ENCODE peak calls at places on chromosomes 5 and 9, in four cellular contexts. A, T, K and G are unnamed samples.

GRCh38 chr5:17070646-17071045 is 134.6 kb upstream of the MYO10 start:
- DNase-seq in T (no peak), A (no peak), K (no peak), G (no peak)

GRCh38 chr5:9196403-9197224 is 349.3 kb downstream of the SEMA5A start:
- DNase-seq in T (no peak), A (peak), K (no peak), G (peak)

GRCh38 chr5:151094861-151095260 is 14.0 kb upstream of the TNIP1 start:
- DNase-seq in K (no peak), A (no peak), T (no peak), G (peak)

GRCh38 chr5:27830551-27830950 is 792.2 kb upstream of the CDH9 start:
- DNase-seq in A (no peak), T (no peak), K (no peak), G (peak)

GRCh38 chr5:82470185-82470584 is 192.0 kb upstream of the RPS23 start:
- DNase-seq in K (no peak), T (no peak), A (no peak), G (no peak)

GRCh38 chr5:133433133-133433532 is 179.2 kb downstream of the FSTL4 start:
- DNase-seq in K (no peak), A (no peak), T (no peak), G (no peak)

GRCh38 chr9:90979138-90979551 is 177.5 kb downstream of the SYK start:
- DNase-seq in A (no peak), K (no peak), T (no peak), G (no peak)

GRCh38 chr5:109805882-109806281 is 116.2 kb downstream of the MAN2A1 start:
- DNase-seq in K (no peak), A (peak), T (no peak), G (no peak)

GRCh38 chr5:156402387-156402921 is 75.5 kb downstream of the SGCD start:
- DNase-seq in K (peak), T (peak), A (peak), G (peak)

GRCh38 chr5:23072179-23072578 is 219.0 kb upstream of the CDH12 start:
- DNase-seq in A (no peak), T (no peak), K (no peak), G (no peak)

GRCh38 chr5:71887680-71888079 is 168.6 kb downstream of the CARTPT start:
- DNase-seq in K (no peak), A (no peak), T (no peak), G (peak)

GRCh38 chr9:107290619-107291018 is 7.5 kb downstream of the RAD23B start:
- DNase-seq in T (no peak), A (no peak), K (no peak), G (no peak)

GRCh38 chr5:108168915-108169314 is 213.0 kb downstream of the FBXL17 start:
- DNase-seq in T (no peak), A (no peak), K (no peak), G (no peak)

GRCh38 chr9:121353246-121353975 is 16.6 kb downstream of the STOM start:
- DNase-seq in A (no peak), T (no peak), K (no peak), G (no peak)

GRCh38 chr5:6905883-6906282 is 192.7 kb downstream of the TENT4A start:
- DNase-seq in T (no peak), A (no peak), K (no peak), G (no peak)

GRCh38 chr9:107438211-107439030 is 51.1 kb downstream of the KLF4 start:
- DNase-seq in K (peak), T (peak), A (no peak), G (peak)

GRCh38 chr9:100567856-100568255 is 10.0 kb upstream of the CAVIN4 start:
- DNase-seq in A (no peak), K (no peak), T (no peak), G (no peak)

GRCh38 chr5:139226131-139226530 is 28.0 kb upstream of the SIL1 start:
- DNase-seq in A (no peak), T (no peak), K (no peak), G (no peak)

GRCh38 chr5:53922508-53923498 is 362.4 kb downstream of the NDUFS4 start:
- DNase-seq in T (no peak), K (no peak), A (no peak), G (peak)

GRCh38 chr5:377326-377981 is 55.9 kb downstream of the AHRR start:
- DNase-seq in T (peak), A (no peak), K (no peak), G (no peak)

GRCh38 chr9:5897851-5898250 is 7.2 kb downstream of the MLANA start:
- DNase-seq in T (no peak), A (no peak), K (no peak), G (no peak)

GRCh38 chr9:123322771-123323481 is 33.1 kb upstream of the CRB2 start:
- DNase-seq in K (no peak), A (no peak), T (no peak), G (no peak)

GRCh38 chr5:134568761-134569725 is 43.6 kb downstream of the JADE2 start:
- DNase-seq in K (no peak), T (no peak), A (no peak), G (no peak)

GRCh38 chr5:124172389-124173003 is 573.9 kb downstream of the ZNF608 start:
- DNase-seq in K (no peak), T (no peak), A (no peak), G (no peak)

GRCh38 chr5:165863267-165863666 is 2357.8 kb downstream of the MAT2B start:
- DNase-seq in A (no peak), K (no peak), T (no peak), G (no peak)

GRCh38 chr5:3394046-3394597 is 201.5 kb upstream of the IRX1 start:
- DNase-seq in A (no peak), T (no peak), K (no peak), G (no peak)

GRCh38 chr5:157388148-157388547 is 71.9 kb upstream of the NIPAL4 start:
- DNase-seq in T (no peak), K (no peak), A (no peak), G (peak)

GRCh38 chr5:54895816-54896341 is 89.5 kb downstream of the ESM1 start:
- DNase-seq in T (no peak), K (no peak), A (peak), G (peak)

GRCh38 chr9:114452219-114453169 is 52.8 kb downstream of the WHRN start:
- DNase-seq in K (no peak), T (peak), A (no peak), G (no peak)

GRCh38 chr5:159441441-159441840 is 111.2 kb upstream of the IL12B start:
- DNase-seq in T (peak), K (peak), A (no peak), G (no peak)

GRCh38 chr5:134603059-134603458 is 29.6 kb downstream of the SAR1B start:
- DNase-seq in T (no peak), A (no peak), K (no peak), G (peak)

GRCh38 chr5:121273818-121274433 is 577.8 kb upstream of the FTMT start:
- DNase-seq in T (no peak), K (no peak), A (no peak), G (peak)

GRCh38 chr5:95822408-95823240 is at the start of gene GLRX:
- DNase-seq in T (peak), K (peak), A (peak), G (peak)

GRCh38 chr9:90180374-90180773 is 462.2 kb downstream of the DIRAS2 start:
- DNase-seq in T (no peak), K (no peak), A (no peak), G (no peak)

GRCh38 chr9:34518110-34518616 is 4.6 kb downstream of the ENHO start:
- DNase-seq in T (no peak), A (no peak), K (no peak), G (no peak)

DNA sequence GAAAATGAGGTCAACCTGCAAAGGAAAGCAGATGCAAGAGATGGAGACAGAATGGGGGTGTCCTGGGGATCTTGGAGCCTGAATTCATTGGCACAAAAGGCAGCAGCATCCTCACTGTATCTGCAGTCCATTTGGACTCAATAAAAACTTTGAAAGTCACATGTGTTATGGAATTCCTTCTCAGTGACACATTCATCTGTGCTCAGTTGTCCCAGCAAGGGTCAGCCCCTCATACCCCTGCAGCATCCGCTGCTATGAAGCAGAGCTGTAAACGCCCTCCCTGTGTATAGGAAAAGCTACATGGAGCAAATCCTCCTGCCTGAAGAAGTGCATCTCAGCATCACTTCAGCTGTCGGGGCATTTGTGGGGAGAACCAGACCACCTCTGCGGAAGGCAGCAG is 14.5 kb upstream of the RARS1 start:
- DNase-seq in T (no peak), K (no peak), A (no peak), G (peak)
- H4K91ac ChIP-seq in T (no peak), K (no peak), A (no peak), G (peak)

GRCh38 chr9:98229090-98229395 is 26.4 kb downstream of the TBC1D2 start:
- DNase-seq in K (no peak), A (no peak), T (no peak), G (no peak)
- H4K91ac ChIP-seq in K (no peak), A (no peak), T (no peak), G (no peak)

DNA sequence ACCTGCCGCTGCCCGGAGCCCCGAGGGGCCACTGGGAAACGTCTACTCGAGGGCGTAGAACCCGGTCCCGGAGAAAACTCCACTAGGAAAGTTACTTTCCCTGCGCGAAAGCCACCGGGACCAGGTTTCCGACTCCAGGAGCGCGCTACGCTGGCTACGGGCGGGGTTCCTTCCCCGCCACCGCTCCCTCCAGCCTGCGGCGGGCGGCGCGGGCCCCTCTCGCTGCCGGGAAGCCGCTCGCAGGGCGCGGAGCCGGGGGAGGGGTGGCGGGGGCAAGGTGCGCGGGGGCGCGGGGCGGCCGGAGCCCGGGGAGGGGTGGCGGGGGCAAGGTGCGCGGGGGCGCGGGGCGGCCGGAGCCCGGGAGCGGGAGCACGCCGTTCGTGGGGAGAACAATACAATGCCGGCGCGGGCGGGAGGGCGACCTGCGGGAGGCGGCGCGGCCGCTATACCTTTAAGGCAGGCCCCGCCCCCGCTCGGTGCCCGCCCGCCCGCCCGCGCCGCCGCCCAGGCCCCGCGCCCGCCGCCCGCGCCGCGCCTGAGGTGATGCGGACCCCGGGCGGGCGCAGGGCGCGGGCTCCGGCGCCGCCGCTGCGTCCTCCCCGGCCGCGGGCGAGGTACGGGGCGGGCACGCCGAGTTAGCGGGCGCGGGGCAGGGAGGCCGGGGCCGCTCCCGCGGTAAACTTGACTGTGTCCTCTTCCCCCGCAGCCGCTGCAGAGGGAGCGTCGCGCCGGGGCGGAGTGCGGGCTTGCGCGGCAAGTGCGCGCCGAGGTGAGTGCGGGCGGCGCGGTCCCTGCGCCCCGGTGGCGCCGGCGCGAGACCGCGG is 278.2 kb downstream of the AOPEP start:
- DNase-seq in A (no peak), T (no peak), K (no peak), G (peak)
- H4K91ac ChIP-seq in A (no peak), T (no peak), K (no peak), G (peak)

GRCh38 chr5:169647566-169647965 is 10.5 kb downstream of the DOCK2 start:
- DNase-seq in K (no peak), A (no peak), T (no peak), G (peak)

GRCh38 chr5:169650701-169651331 is 13.7 kb downstream of the DOCK2 start:
- DNase-seq in A (no peak), T (no peak), K (no peak), G (peak)

GRCh38 chr5:169646856-169647255 is 9.8 kb downstream of the DOCK2 start:
- DNase-seq in T (no peak), K (no peak), A (no peak), G (no peak)

GRCh38 chr5:169649486-169649885 is 12.4 kb downstream of the DOCK2 start:
- DNase-seq in A (no peak), K (no peak), T (no peak), G (peak)

DNA sequence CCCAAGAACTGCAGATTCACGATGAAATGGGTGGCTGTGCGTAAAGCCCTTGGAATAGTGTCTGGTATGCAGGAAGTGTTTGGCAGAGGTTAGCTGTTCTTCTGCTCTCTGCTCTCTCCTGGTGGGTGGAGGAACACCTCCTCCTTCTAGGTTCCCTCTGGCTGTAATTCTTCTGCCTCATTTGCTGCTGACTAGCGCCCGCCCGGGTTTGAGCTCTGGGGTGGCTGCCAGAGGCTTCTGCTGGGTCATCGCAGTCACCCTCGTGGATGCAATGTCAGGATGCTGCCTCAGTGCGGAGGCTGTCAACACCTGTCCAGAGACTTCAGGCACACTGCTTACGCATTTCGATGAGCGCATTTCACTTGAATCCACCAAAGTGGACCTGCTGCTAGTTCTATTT is 11.7 kb downstream of the DOCK2 start:
- DNase-seq in K (no peak), A (no peak), T (peak), G (no peak)
- H4K91ac ChIP-seq in K (no peak), A (no peak), T (no peak), G (peak)

GRCh38 chr9:4221936-4222335 is 77.9 kb downstream of the GLIS3 start:
- DNase-seq in T (no peak), K (no peak), A (no peak), G (no peak)

GRCh38 chr9:4224181-4224580 is 75.7 kb downstream of the GLIS3 start:
- DNase-seq in K (no peak), T (no peak), A (no peak), G (no peak)

GRCh38 chr9:4223434-4223833 is 76.4 kb downstream of the GLIS3 start:
- DNase-seq in K (no peak), T (no peak), A (no peak), G (no peak)

GRCh38 chr9:4222357-4222756 is 77.5 kb downstream of the GLIS3 start:
- DNase-seq in A (no peak), T (no peak), K (no peak), G (peak)

GRCh38 chr9:4220361-4220760 is 79.5 kb downstream of the GLIS3 start:
- DNase-seq in A (no peak), K (no peak), T (no peak), G (no peak)
- H4K91ac ChIP-seq in A (no peak), K (no peak), T (no peak), G (no peak)

GRCh38 chr5:31366941-31367340 is 165.0 kb downstream of the DROSHA start:
- DNase-seq in A (no peak), K (no peak), T (no peak), G (no peak)
- H4K91ac ChIP-seq in A (no peak), K (no peak), T (no peak), G (no peak)

DNA sequence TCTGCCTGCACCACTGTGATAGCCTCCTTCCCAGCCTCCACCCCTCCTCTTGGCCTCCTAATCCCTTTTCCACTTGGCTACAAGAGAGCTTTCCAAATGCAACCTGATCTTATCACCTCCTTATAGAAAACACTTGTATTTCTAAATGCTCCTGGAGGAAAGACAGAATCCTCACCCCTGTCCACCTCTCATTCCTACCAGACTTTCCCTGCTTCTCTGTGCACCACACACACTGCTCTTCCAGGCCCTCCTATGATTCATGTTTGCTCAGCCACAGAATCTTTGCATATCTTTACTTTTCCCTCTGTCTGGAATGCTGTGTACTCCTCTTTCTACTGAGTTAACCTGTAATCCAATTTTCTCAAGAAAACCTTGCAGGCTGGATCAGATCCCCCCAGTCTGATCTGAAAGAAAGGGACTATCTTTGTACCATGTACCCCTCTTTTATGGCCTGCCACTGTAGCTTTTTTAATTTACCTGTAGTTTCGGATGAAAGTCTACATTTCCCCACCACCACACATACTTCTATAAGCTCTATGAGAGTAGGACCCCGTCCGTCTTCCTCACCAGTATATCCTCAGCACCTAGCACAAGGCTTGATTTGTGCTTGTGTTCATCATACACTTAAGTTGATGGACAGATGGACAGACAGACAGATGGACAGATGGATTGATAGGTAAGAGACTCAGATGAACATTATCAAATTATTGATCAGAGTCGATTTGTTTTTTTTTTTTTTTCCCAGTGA is 95.3 kb downstream of the GALNT10 start:
- DNase-seq in T (no peak), K (no peak), A (no peak), G (peak)
- H4K91ac ChIP-seq in T (no peak), K (no peak), A (no peak), G (no peak)

GRCh38 chr5:100726116-100726515 is 177.0 kb downstream of the ST8SIA4 start:
- DNase-seq in K (no peak), T (no peak), A (no peak), G (no peak)

GRCh38 chr5:100723229-100723628 is 179.9 kb downstream of the ST8SIA4 start:
- DNase-seq in T (no peak), K (no peak), A (no peak), G (no peak)

GRCh38 chr5:100722657-100723056 is 180.4 kb downstream of the ST8SIA4 start:
- DNase-seq in K (no peak), A (peak), T (no peak), G (no peak)
- H4K91ac ChIP-seq in K (no peak), A (no peak), T (no peak), G (no peak)

GRCh38 chr5:32312194-32312681 is 501 bp downstream of the MTMR12 start:
- DNase-seq in K (no peak), A (peak), T (peak), G (peak)
- H4K91ac ChIP-seq in K (peak), A (no peak), T (no peak), G (peak)

GRCh38 chr5:33072296-33072695 is 361.2 kb downstream of the NPR3 start:
- DNase-seq in A (no peak), K (no peak), T (no peak), G (no peak)

GRCh38 chr5:33072700-33073099 is 361.6 kb downstream of the NPR3 start:
- DNase-seq in A (no peak), K (no peak), T (no peak), G (no peak)

GRCh38 chr5:33065146-33065545 is 354.0 kb downstream of the NPR3 start:
- DNase-seq in A (no peak), T (no peak), K (no peak), G (no peak)

GRCh38 chr5:33067291-33067690 is 356.2 kb downstream of the NPR3 start:
- DNase-seq in A (no peak), K (no peak), T (no peak), G (no peak)

GRCh38 chr5:33068786-33069185 is 357.7 kb downstream of the NPR3 start:
- DNase-seq in A (no peak), T (no peak), K (no peak), G (no peak)
- H4K91ac ChIP-seq in A (no peak), T (no peak), K (no peak), G (no peak)